ENCODE peak calls at places on chromosomes 5 and 9, in nine cellular contexts. R is AG08395; U is renal cortical epithelial cell; L is natural killer cell treated with Interleukin-12 subunit alpha and Interleukin-12 subunit beta and Interleukin-15 and Interleukin-18, amount 100 ng/mL, for 72 hours; I is neural crest cell; Q is stimulated activated CD4-positive, alpha-beta T cell treated with anti-CD3 and anti-CD28 coated beads, Interleukin-2, amount 100 ng/mL, for 24 hours; E is heart left ventricle; O is left colon; K is T47D. C is an unnamed sample.

GRCh38 chr5:179313849-179314521 is 31.3 kb downstream of the ADAMTS2 start:
- DNase-seq in Q (no peak), L (peak), O (peak), E (peak), U (no peak), I (no peak), K (no peak), R (peak), C (no peak)

GRCh38 chr5:82349651-82350050 is 71.5 kb upstream of the RPS23 start:
- DNase-seq in R (no peak), I (peak), L (no peak), U (no peak), Q (peak), E (no peak), O (no peak), K (no peak), C (peak)

GRCh38 chr9:93955356-93956182 is 414 bp upstream of the BARX1 start:
- DNase-seq in O (no peak), R (no peak), Q (peak), I (no peak), L (no peak), U (no peak), E (peak), K (no peak), C (peak)

GRCh38 chr5:73918791-73919221 is 292.8 kb downstream of the ARHGEF28 start:
- DNase-seq in E (no peak), U (no peak), R (no peak), K (no peak), I (no peak), L (no peak), O (no peak), Q (no peak), C (no peak)

GRCh38 chr9:79617395-79617794 is 45.6 kb downstream of the TLE4 start:
- DNase-seq in E (no peak), L (no peak), R (peak), O (peak), U (peak), K (no peak), I (no peak), Q (no peak), C (no peak)

GRCh38 chr5:76376141-76376900 is 26.8 kb upstream of the IQGAP2 start:
- DNase-seq in Q (no peak), E (no peak), I (no peak), O (no peak), R (peak), K (no peak), U (no peak), L (no peak), C (no peak)

GRCh38 chr5:39215857-39216256 is 3.5 kb downstream of the FYB1 start:
- DNase-seq in K (no peak), O (no peak), I (no peak), E (no peak), R (no peak), Q (no peak), L (no peak), U (no peak), C (no peak)

GRCh38 chr5:125485003-125485641 is 738.7 kb upstream of the ZNF608 start:
- DNase-seq in E (no peak), Q (no peak), R (peak), K (peak), U (peak), O (peak), I (no peak), L (no peak), C (no peak)

GRCh38 chr5:37955748-37956147 is 115.9 kb upstream of the GDNF start:
- DNase-seq in K (no peak), O (no peak), U (no peak), E (no peak), R (no peak), I (no peak), Q (no peak), L (no peak), C (no peak)

GRCh38 chr5:150323092-150323491 is 20.4 kb upstream of the ARSI start:
- DNase-seq in R (no peak), U (no peak), Q (no peak), K (no peak), O (no peak), I (no peak), L (no peak), E (no peak), C (no peak)

GRCh38 chr5:66144799-66145390 is 795 bp downstream of the SREK1 start:
- DNase-seq in R (peak), I (no peak), U (no peak), L (no peak), E (no peak), K (peak), O (no peak), Q (no peak), C (no peak)

C was measured in stimulated activated naive CD8-positive, alpha-beta T cell treated with anti-CD3 and anti-CD28 coated beads, Interleukin-15, amount 100 ng/mL, for 72 hours.